ENCODE peak calls at places on chromosomes 1 and 21, in nine cellular contexts. M is hepatic stellate cell; B is OCI-LY7; L is GF-D8; U is tibial artery; X is NCI-H774; C is activated naive CD4-positive, alpha-beta T cell treated with anti-CD3 and anti-CD28 coated beads, Interleukin-2, amount 50 U/mL, for 16 hours; R is COLO829; G is progenitor cell of endocrine pancreas. Q is an unnamed sample.

GRCh38 chr1:119805746-119806145 is 5.5 kb downstream of the REG4 start:
- DNase-seq in G (no peak), X (no peak), L (no peak), C (no peak), U (no peak), R (no peak), B (no peak), M (no peak), Q (no peak)

GRCh38 chr1:85229574-85230097 is 28.8 kb upstream of the SYDE2 start:
- DNase-seq in C (no peak), X (peak), M (no peak), G (no peak), L (no peak), U (no peak), B (peak), R (no peak), Q (no peak)

GRCh38 chr21:27954806-27955205 is 987.9 kb upstream of the ADAMTS5 start:
- DNase-seq in G (no peak), R (peak), X (no peak), C (no peak), U (no peak), B (no peak), M (no peak), L (no peak), Q (no peak)

GRCh38 chr1:111669268-111669667 is 49.7 kb downstream of the RAP1A start:
- DNase-seq in L (no peak), R (no peak), X (no peak), U (no peak), G (no peak), B (no peak), C (no peak), M (peak), Q (no peak)

GRCh38 chr1:56034222-56034621 is 545.1 kb downstream of the PLPP3 start:
- DNase-seq in G (no peak), U (no peak), B (no peak), X (no peak), C (no peak), L (no peak), M (peak), R (no peak), Q (no peak)

GRCh38 chr21:16534408-16535099 is 804.8 kb downstream of the USP25 start:
- DNase-seq in G (no peak), C (no peak), M (peak), X (peak), U (peak), L (no peak), B (no peak), R (no peak), Q (no peak)

GRCh38 chr1:62891961-62892562 is 108.1 kb downstream of the ATG4C start:
- DNase-seq in U (no peak), L (no peak), B (no peak), G (no peak), X (no peak), R (peak), M (no peak), C (no peak), Q (no peak)

GRCh38 chr1:114152211-114153050 is 1.2 kb downstream of the SYT6 start:
- DNase-seq in M (peak), L (no peak), X (peak), R (no peak), B (no peak), G (peak), C (peak), U (peak), Q (no peak)

GRCh38 chr21:46005081-46005480 is 23.5 kb downstream of the COL6A1 start:
- DNase-seq in B (no peak), G (no peak), R (no peak), L (no peak), U (no peak), C (no peak), X (no peak), M (no peak), Q (no peak)

GRCh38 chr1:192877283-192877886 is 68.5 kb downstream of the RGS2 start:
- DNase-seq in B (no peak), U (no peak), R (no peak), L (no peak), C (no peak), X (no peak), M (no peak), G (no peak), Q (no peak)

GRCh38 chr1:158714754-158715153 is 5.8 kb downstream of the OR6K3 start:
- DNase-seq in B (no peak), U (no peak), M (no peak), X (no peak), G (no peak), L (no peak), C (no peak), R (no peak), Q (no peak)

GRCh38 chr1:154726443-154726842 is 118.5 kb upstream of the ADAR start:
- DNase-seq in G (no peak), L (no peak), U (no peak), R (no peak), X (no peak), B (no peak), M (no peak), C (no peak), Q (no peak)

GRCh38 chr1:214976665-214977064 is 105.9 kb upstream of the KCNK2 start:
- DNase-seq in M (no peak), B (no peak), C (no peak), U (no peak), R (no peak), L (no peak), G (no peak), X (no peak), Q (no peak)

GRCh38 chr1:112501810-112502641 is 6.7 kb upstream of the WNT2B start:
- DNase-seq in M (peak), B (no peak), L (no peak), X (peak), G (peak), C (peak), U (peak), R (no peak), Q (no peak)

GRCh38 chr21:39316062-39316461 is 2.6 kb upstream of the BRWD1 start:
- DNase-seq in B (no peak), L (no peak), C (no peak), R (no peak), M (no peak), X (no peak), G (no peak), U (no peak), Q (no peak)

GRCh38 chr1:70754711-70755110 is 292.9 kb downstream of the PTGER3 start:
- DNase-seq in R (no peak), X (no peak), C (no peak), U (no peak), M (no peak), B (no peak), G (no peak), L (no peak), Q (no peak)

GRCh38 chr1:203789966-203790365 is 5.5 kb upstream of the ZBED6 start:
- DNase-seq in R (no peak), B (no peak), L (no peak), M (no peak), C (no peak), X (no peak), G (no peak), U (no peak), Q (no peak)

GRCh38 chr21:21605502-21605901 is 607.3 kb downstream of the NCAM2 start:
- DNase-seq in U (no peak), X (no peak), C (no peak), L (no peak), G (no peak), B (no peak), M (no peak), R (no peak), Q (no peak)

GRCh38 chr1:63686696-63687095 is 87.1 kb upstream of the ROR1 start:
- DNase-seq in U (no peak), M (no peak), L (no peak), C (no peak), X (no peak), B (no peak), G (no peak), R (no peak), Q (no peak)

GRCh38 chr1:157844084-157844830 is 2.6 kb upstream of the CD5L start:
- DNase-seq in L (no peak), X (no peak), U (peak), G (no peak), C (no peak), R (no peak), M (no peak), B (no peak), Q (no peak)

GRCh38 chr1:240310226-240310925 is 218.7 kb downstream of the FMN2 start:
- DNase-seq in X (no peak), M (no peak), R (no peak), U (no peak), B (no peak), L (no peak), C (no peak), G (no peak), Q (no peak)

GRCh38 chr1:223861904-223862303 is 16.2 kb upstream of the TP53BP2 start:
- DNase-seq in R (no peak), C (no peak), U (no peak), X (no peak), B (no peak), M (no peak), G (no peak), L (no peak), Q (no peak)

GRCh38 chr21:27649323-27649722 is 682.4 kb upstream of the ADAMTS5 start:
- DNase-seq in M (peak), C (no peak), X (no peak), L (no peak), R (peak), B (no peak), G (no peak), U (no peak), Q (no peak)

GRCh38 chr1:2226525-2227340 is 1.4 kb upstream of the SKI start:
- DNase-seq in U (peak), M (peak), X (no peak), L (no peak), C (no peak), B (no peak), R (no peak), G (no peak), Q (no peak)

GRCh38 chr1:23384312-23385058 is 14.8 kb upstream of the ZNF436 start:
- DNase-seq in C (no peak), M (peak), B (no peak), R (no peak), X (no peak), G (no peak), L (no peak), U (no peak), Q (no peak)

GRCh38 chr1:19178734-19179398 is 31.2 kb downstream of the UBR4 start:
- DNase-seq in M (no peak), C (no peak), B (no peak), U (no peak), R (no peak), L (no peak), X (no peak), G (no peak), Q (no peak)

Q was measured in thoracic aorta.